ENCODE peak calls at places on chromosomes 3 and 15, in nine cellular contexts. H is tibial artery, P is ovary, Q is neural crest cell, V is hepatic stellate cell, O is amniotic stem cell, A is IMR-90, L is neural progenitor cell, C is caudate nucleus. M is an unnamed sample.

GRCh38 chr15:85499498-85499897 is 119.1 kb downstream of the AKAP13 start:
- DNase-seq in H (no peak), P (no peak), Q (no peak), V (no peak), O (no peak), A (peak), L (no peak), C (no peak), M (no peak)

GRCh38 chr3:53846134-53846850 is at the start of the genes CHDH and IL17RB:
- DNase-seq in H (no peak), P (peak), Q (peak), V (no peak), O (no peak), A (no peak), L (peak), C (no peak), M (no peak)

GRCh38 chr3:137263982-137264777 is 306.4 kb downstream of the IL20RB start:
- DNase-seq in H (no peak), P (peak), Q (no peak), V (no peak), O (no peak), A (no peak), L (peak), C (no peak), M (no peak)

GRCh38 chr15:90650956-90651689 is 66.0 kb upstream of the BLM start:
- DNase-seq in H (no peak), P (no peak), Q (no peak), V (no peak), O (no peak), A (no peak), L (peak), C (no peak), M (no peak)

GRCh38 chr15:70190965-70191364 is 93.2 kb upstream of the TLE3 start:
- DNase-seq in H (no peak), P (no peak), Q (no peak), V (no peak), O (no peak), A (no peak), L (no peak), C (no peak), M (no peak)

GRCh38 chr3:21274000-21274671 is 476.9 kb downstream of the ZNF385D start:
- DNase-seq in H (no peak), P (no peak), Q (no peak), V (no peak), O (no peak), A (peak), L (no peak), C (no peak), M (no peak)

GRCh38 chr3:188104050-188104449 is 49.9 kb upstream of the LPP start:
- DNase-seq in H (no peak), P (no peak), Q (no peak), V (no peak), O (no peak), A (peak), L (no peak), C (no peak), M (no peak)

GRCh38 chr3:188309437-188310269 is 155.7 kb downstream of the LPP start:
- DNase-seq in H (no peak), P (no peak), Q (no peak), V (no peak), O (no peak), A (no peak), L (no peak), C (no peak), M (peak)

GRCh38 chr3:141530133-141530768 is 43.4 kb downstream of the RASA2 start:
- DNase-seq in H (no peak), P (no peak), Q (no peak), V (peak), O (peak), A (peak), L (no peak), C (no peak), M (peak)

GRCh38 chr3:177827517-177828249 is 630.4 kb upstream of the TBL1XR1 start:
- DNase-seq in H (no peak), P (no peak), Q (no peak), V (peak), O (peak), A (peak), L (no peak), C (no peak), M (peak)

GRCh38 chr15:82103500-82103899 is 57.7 kb upstream of the MEX3B start:
- DNase-seq in H (no peak), P (no peak), Q (no peak), V (no peak), O (no peak), A (no peak), L (no peak), C (no peak), M (no peak)

GRCh38 chr3:12155833-12156232 is 2.9 kb downstream of the TIMP4 start:
- DNase-seq in H (peak), P (no peak), Q (no peak), V (peak), O (peak), A (peak), L (no peak), C (no peak), M (peak)

GRCh38 chr3:168620854-168621253 is 525.1 kb upstream of the GOLIM4 start:
- DNase-seq in H (no peak), P (no peak), Q (peak), V (no peak), O (no peak), A (no peak), L (peak), C (no peak), M (peak)

GRCh38 chr3:10471337-10471721 is 34.1 kb downstream of the ATP2B2 start:
- DNase-seq in H (no peak), P (no peak), Q (peak), V (no peak), O (no peak), A (peak), L (peak), C (no peak), M (no peak)

GRCh38 chr3:129429080-129429451 is 630 bp upstream of the EFCAB12 start:
- DNase-seq in H (no peak), P (no peak), Q (no peak), V (no peak), O (no peak), A (no peak), L (no peak), C (no peak), M (no peak)

GRCh38 chr3:134299185-134299887 is 48.7 kb upstream of the RYK start:
- DNase-seq in H (no peak), P (no peak), Q (no peak), V (no peak), O (no peak), A (peak), L (peak), C (no peak), M (no peak)

GRCh38 chr15:95175914-95176658 is 944.7 kb downstream of the MCTP2 start:
- DNase-seq in H (no peak), P (no peak), Q (no peak), V (no peak), O (no peak), A (peak), L (no peak), C (no peak), M (no peak)

GRCh38 chr3:15428539-15428938 is 1.1 kb downstream of the EAF1 start:
- DNase-seq in H (no peak), P (no peak), Q (no peak), V (peak), O (no peak), A (peak), L (no peak), C (no peak), M (peak)

GRCh38 chr3:99877180-99877579 is 59.5 kb downstream of the CMSS1 start:
- DNase-seq in H (no peak), P (no peak), Q (no peak), V (no peak), O (no peak), A (no peak), L (no peak), C (no peak), M (no peak)

GRCh38 chr3:158491968-158492367 is 79.0 kb upstream of the MLF1 start:
- DNase-seq in H (no peak), P (no peak), Q (no peak), V (no peak), O (no peak), A (no peak), L (no peak), C (no peak), M (no peak)

GRCh38 chr3:73365756-73366397 is 258.9 kb downstream of the PDZRN3 start:
- DNase-seq in H (peak), P (peak), Q (no peak), V (peak), O (peak), A (peak), L (no peak), C (no peak), M (peak)

GRCh38 chr3:123732447-123732846 is 147.6 kb upstream of the HACD2 start:
- DNase-seq in H (no peak), P (no peak), Q (no peak), V (peak), O (no peak), A (peak), L (no peak), C (no peak), M (no peak)

GRCh38 chr15:71572452-71573053 is 237.8 kb upstream of the NR2E3 start:
- DNase-seq in H (no peak), P (no peak), Q (no peak), V (no peak), O (no peak), A (no peak), L (peak), C (no peak), M (no peak)

GRCh38 chr15:89118481-89118989 is 30.3 kb downstream of the ABHD2 start:
- DNase-seq in H (no peak), P (no peak), Q (no peak), V (no peak), O (no peak), A (no peak), L (no peak), C (no peak), M (no peak)

M was measured in COLO829.